ENCODE peak calls at places on chromosome 21, in five cellular contexts. E is H1, N is upper lobe of left lung, U is cardiac fibroblast, Z is fibroblast of mammary gland. V is an unnamed sample.

GRCh38 chr21:42740405-42740909 is 87.0 kb downstream of the PDE9A start:
- DNase-seq in E (no peak), N (no peak), U (no peak), Z (no peak), V (no peak)

GRCh38 chr21:42195378-42196031 is 23.4 kb upstream of the ABCG1 start:
- DNase-seq in E (no peak), N (peak; percentile 62), U (peak; percentile 79), Z (peak; percentile 66), V (no peak)

GRCh38 chr21:43020771-43021170 is 46.4 kb downstream of the PKNOX1 start:
- DNase-seq in E (no peak), N (no peak), U (no peak), Z (no peak), V (no peak)

GRCh38 chr21:43861716-43862115 is 3.3 kb upstream of the AGPAT3 start:
- DNase-seq in E (no peak), N (no peak), U (no peak), Z (no peak), V (no peak)

GRCh38 chr21:39763282-39763970 is 18.4 kb downstream of the IGSF5 start:
- DNase-seq in E (no peak), N (no peak), U (no peak), Z (no peak), V (no peak)

GRCh38 chr21:33562389-33562788 is 19.6 kb downstream of the SON start:
- DNase-seq in E (no peak), N (no peak), U (no peak), Z (no peak), V (no peak)

GRCh38 chr21:32099812-32100416 is 178.9 kb downstream of the MIS18A start:
- DNase-seq in E (peak; percentile 47), N (no peak), U (no peak), Z (no peak), V (no peak)

GRCh38 chr21:46222436-46223116 is 6.0 kb downstream of the LSS start:
- DNase-seq in E (no peak), N (no peak), U (no peak), Z (no peak), V (no peak)

GRCh38 chr21:38917045-38917774 is 111.5 kb downstream of the ETS2 start:
- DNase-seq in E (no peak), N (no peak), U (no peak), Z (no peak), V (no peak)

GRCh38 chr21:14482165-14482564 is 64.0 kb downstream of the SAMSN1 start:
- DNase-seq in E (no peak), N (no peak), U (no peak), Z (no peak), V (no peak)

GRCh38 chr21:31862078-31862477 is 10.7 kb upstream of the HUNK start:
- DNase-seq in E (no peak), N (no peak), U (no peak), Z (no peak), V (no peak)

GRCh38 chr21:43355925-43356289 is 71.0 kb downstream of the SIK1 start:
- DNase-seq in E (no peak), N (peak; percentile 36), U (no peak), Z (no peak), V (no peak)

GRCh38 chr21:43624343-43624742 is 34.9 kb downstream of the HSF2BP start:
- DNase-seq in E (no peak), N (no peak), U (no peak), Z (no peak), V (no peak)

GRCh38 chr21:45560106-45561021 is 18.1 kb upstream of the SLC19A1 start:
- DNase-seq in E (peak; percentile 42), N (no peak), U (no peak), Z (no peak), V (no peak)

GRCh38 chr21:44734026-44734745 is 22.8 kb upstream of the TSPEAR start:
- DNase-seq in E (peak; percentile 33), N (peak; percentile 31), U (no peak), Z (no peak), V (no peak)

GRCh38 chr21:27586326-27586725 is 619.4 kb upstream of the ADAMTS5 start:
- DNase-seq in E (no peak), N (no peak), U (no peak), Z (no peak), V (no peak)

GRCh38 chr21:41229527-41230248 is 61.7 kb downstream of the BACE2 start:
- DNase-seq in E (no peak), N (no peak), U (no peak), Z (no peak), V (no peak)

GRCh38 chr21:26982767-26983166 is 15.9 kb upstream of the ADAMTS5 start:
- DNase-seq in E (no peak), N (no peak), U (peak; percentile 20), Z (peak; percentile 82), V (no peak)

GRCh38 chr21:33587792-33588484 is 546 bp downstream of the DONSON start:
- DNase-seq in E (no peak), N (no peak), U (peak; percentile 41), Z (peak; percentile 36), V (no peak)

GRCh38 chr21:41775152-41775472 is 8.3 kb upstream of the RIPK4 start:
- DNase-seq in E (no peak), N (no peak), U (no peak), Z (no peak), V (no peak)

GRCh38 chr21:18725653-18726052 is 322.1 kb upstream of the TMPRSS15 start:
- DNase-seq in E (no peak), N (no peak), U (no peak), Z (no peak), V (no peak)

GRCh38 chr21:40516336-40516735 is 330.6 kb downstream of the DSCAM start:
- DNase-seq in E (peak; percentile 48), N (no peak), U (no peak), Z (no peak), V (no peak)

GRCh38 chr21:36320421-36321324 is 676 bp downstream of the MORC3 start:
- DNase-seq in E (peak; percentile 79), N (no peak), U (peak; percentile 73), Z (peak; percentile 73), V (no peak)

GRCh38 chr21:46622226-46622625 is 13.2 kb upstream of the PRMT2 start:
- DNase-seq in E (no peak), N (no peak), U (peak; percentile 15), Z (no peak), V (no peak)

GRCh38 chr21:35204125-35204524 is 155.0 kb upstream of the RUNX1 start:
- DNase-seq in E (no peak), N (no peak), U (peak; percentile 43), Z (peak; percentile 56), V (no peak)

GRCh38 chr21:35206141-35207125 is 157.3 kb upstream of the RUNX1 start:
- DNase-seq in E (no peak), N (peak; percentile 16), U (no peak), Z (no peak), V (no peak)

GRCh38 chr21:35207322-35207721 is 158.2 kb upstream of the RUNX1 start:
- DNase-seq in E (no peak), N (peak; percentile 20), U (no peak), Z (no peak), V (no peak)

GRCh38 chr21:35203093-35204021 is 154.3 kb upstream of the RUNX1 start:
- DNase-seq in E (no peak), N (no peak), U (peak; percentile 75), Z (peak; percentile 92), V (no peak)

DNA sequence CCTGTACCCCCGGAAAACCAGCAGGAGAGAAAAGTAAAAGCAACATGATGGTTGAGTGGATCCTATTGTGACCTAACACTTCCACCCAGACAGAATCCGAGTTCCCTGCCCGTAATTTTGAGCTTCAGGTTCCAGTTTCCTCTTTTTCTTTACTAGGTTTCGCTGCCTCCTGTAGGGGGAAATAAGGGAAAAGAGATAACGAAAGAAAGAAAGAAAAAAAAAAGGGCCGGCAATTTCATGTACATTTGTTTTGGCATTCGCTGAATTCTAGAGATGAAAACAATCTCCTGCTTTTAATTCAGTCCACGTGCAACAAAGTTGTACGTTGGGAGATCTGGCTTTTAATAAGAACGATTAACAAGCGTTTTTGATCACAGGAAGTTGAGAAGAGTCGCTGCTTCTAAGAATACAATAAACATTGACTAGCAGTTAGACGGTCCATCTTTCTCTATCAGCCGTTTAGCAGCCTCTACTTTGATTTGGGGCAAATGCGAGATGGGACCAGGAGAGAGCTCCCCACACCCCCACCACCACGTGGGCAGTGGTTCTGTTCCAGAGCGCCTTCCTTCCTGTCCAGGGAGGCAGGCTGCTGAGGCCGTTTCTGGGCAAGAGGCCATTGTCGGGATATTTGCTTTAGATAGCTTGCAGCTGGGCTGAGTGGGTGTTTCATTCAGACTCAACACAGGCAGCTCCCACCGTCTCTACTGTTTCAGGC is 155.9 kb upstream of the RUNX1 start:
- DNase-seq in E (no peak), N (no peak), U (peak; percentile 98), Z (peak; percentile 95), V (no peak)
- TF ChIP-seq CTCF in E (no peak), N (peak; percentile 4), U (peak; percentile 25), Z (peak; percentile 16), V (no peak)

DNA sequence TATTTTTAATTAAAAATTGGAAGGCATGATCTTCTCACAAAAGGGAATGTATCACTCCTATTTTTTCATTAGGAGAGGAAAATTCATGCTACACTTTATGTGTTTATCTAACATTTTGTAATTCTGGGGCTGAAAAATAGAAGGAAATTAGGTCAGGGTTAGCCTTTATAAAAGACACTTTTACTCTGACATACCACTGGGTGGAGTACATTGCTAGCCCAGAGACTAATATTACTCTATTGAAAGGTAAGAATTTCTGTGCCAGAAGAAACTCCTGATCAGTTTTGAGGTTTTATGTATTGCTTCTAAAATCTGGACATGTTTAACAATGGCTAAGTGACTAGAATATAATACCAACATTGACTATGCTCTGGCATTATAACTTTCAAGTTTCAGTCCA is 724.6 kb downstream of the USP25 start:
- DNase-seq in E (no peak), N (no peak), U (peak; percentile 53), Z (peak; percentile 37), V (no peak)
- TF ChIP-seq CTCF in E (no peak), N (peak; percentile 7), U (peak; percentile 46), Z (peak; percentile 50), V (peak; percentile 28)

GRCh38 chr21:19922122-19922521 is 1076.1 kb upstream of the NCAM2 start:
- DNase-seq in E (no peak), N (no peak), U (no peak), Z (no peak), V (no peak)
- TF ChIP-seq CTCF in E (no peak), N (no peak), U (no peak), Z (no peak), V (no peak)

GRCh38 chr21:15549671-15550070 is 180.1 kb upstream of the USP25 start:
- DNase-seq in E (no peak), N (no peak), U (peak; percentile 2), Z (no peak), V (no peak)

GRCh38 chr21:15557925-15558324 is 171.9 kb upstream of the USP25 start:
- DNase-seq in E (no peak), N (no peak), U (no peak), Z (no peak), V (no peak)

GRCh38 chr21:15558884-15559283 is 170.9 kb upstream of the USP25 start:
- DNase-seq in E (no peak), N (no peak), U (no peak), Z (no peak), V (no peak)

DNA sequence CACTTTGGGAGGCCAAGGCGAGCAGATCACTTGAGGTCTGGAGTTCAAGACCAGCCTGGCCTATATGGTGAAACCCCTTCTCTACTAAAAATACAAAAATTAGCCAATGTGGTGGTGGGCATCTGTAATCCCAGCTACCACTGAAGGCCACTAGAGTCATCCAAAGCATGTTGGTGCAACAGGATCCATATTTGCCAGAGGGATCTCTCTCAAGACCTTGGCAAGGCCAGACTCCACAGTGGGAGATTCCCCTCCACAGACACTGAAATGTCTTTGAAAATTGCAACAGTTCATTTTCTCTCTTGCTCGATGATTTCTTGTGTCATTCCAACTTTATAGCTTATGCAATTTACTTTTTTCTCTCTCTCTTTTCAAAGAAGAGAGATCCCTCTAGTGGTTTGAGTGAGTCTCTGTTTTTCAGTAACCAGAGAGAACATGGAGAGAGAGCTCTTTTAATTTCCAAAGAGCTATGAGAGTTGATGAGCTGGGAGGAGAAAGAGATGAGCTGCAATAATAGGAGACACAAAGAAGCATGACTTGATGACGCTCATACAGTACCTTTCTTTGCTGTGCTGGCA is 176.8 kb upstream of the USP25 start:
- DNase-seq in E (no peak), N (no peak), U (peak; percentile 26), Z (peak; percentile 39), V (no peak)
- TF ChIP-seq CTCF in E (no peak), N (peak; percentile 36), U (peak; percentile 62), Z (peak; percentile 53), V (peak; percentile 14)